ENCODE peak calls at places on chromosomes 11 and 22, in seven cellular contexts. D, O, Q, V, W, F and K are unnamed samples. For H3K36me3 and H3K27me3, the result is how much of the 10 kb centered on the place peaks cover.

GRCh38 chr11:14809466-14809865 is 82.6 kb downstream of the CYP2R1 start:
- DNase-seq in D (no peak), O (peak), Q (no peak), V (no peak), W (no peak), F (no peak), K (peak)

GRCh38 chr22:46318576-46318975 is 16.9 kb upstream of the TRMU start:
- DNase-seq in D (no peak), O (no peak), Q (no peak), V (no peak), W (no peak), F (no peak), K (no peak)

GRCh38 chr11:47271961-47272661 is 2.2 kb downstream of the MADD start:
- DNase-seq in D (no peak), O (no peak), Q (peak), V (no peak), W (no peak), F (no peak), K (no peak)

GRCh38 chr11:1727088-1727690 is 23.2 kb downstream of the IFITM10 start:
- DNase-seq in D (no peak), O (no peak), Q (no peak), V (no peak), W (no peak), F (no peak), K (no peak)

GRCh38 chr22:45602824-45603301 is 68.8 kb upstream of the ATXN10 start:
- DNase-seq in D (no peak), O (no peak), Q (no peak), V (peak), W (peak), F (no peak), K (no peak)

GRCh38 chr22:43776081-43776670 is 35.9 kb downstream of the EFCAB6 start:
- DNase-seq in D (no peak), O (peak), Q (no peak), V (no peak), W (no peak), F (no peak), K (peak)

GRCh38 chr11:45609902-45610301 is 55.5 kb downstream of the CHST1 start:
- DNase-seq in D (no peak), O (no peak), Q (no peak), V (no peak), W (no peak), F (no peak), K (no peak)

GRCh38 chr11:117898059-117898458 is 21.6 kb upstream of the FXYD6 start:
- DNase-seq in D (peak), O (no peak), Q (no peak), V (peak), W (no peak), F (no peak), K (no peak)

GRCh38 chr22:26342719-26343449 is 86.2 kb upstream of the ASPHD2 start:
- DNase-seq in D (no peak), O (no peak), Q (no peak), V (peak), W (no peak), F (no peak), K (no peak)

GRCh38 chr11:125179895-125180294 is 15.3 kb downstream of the PKNOX2 start:
- DNase-seq in D (no peak), O (no peak), Q (no peak), V (no peak), W (no peak), F (no peak), K (no peak)

GRCh38 chr11:32334822-32335221 is 100.5 kb downstream of the WT1 start:
- DNase-seq in D (no peak), O (no peak), Q (no peak), V (no peak), W (no peak), F (no peak), K (no peak)

GRCh38 chr22:25770333-25770732 is 28.3 kb downstream of the MYO18B start:
- DNase-seq in D (no peak), O (no peak), Q (no peak), V (no peak), W (no peak), F (no peak), K (no peak)

GRCh38 chr22:21052715-21053459 is 7.1 kb downstream of the LRRC74B start:
- DNase-seq in D (no peak), O (no peak), Q (no peak), V (no peak), W (no peak), F (no peak), K (no peak)

GRCh38 chr11:1485504-1485885 is 1.1 kb downstream of the MOB2 start:
- DNase-seq in D (no peak), O (no peak), Q (peak), V (peak), W (no peak), F (no peak), K (no peak)

GRCh38 chr22:40829131-40829530 is 10.0 kb upstream of the SLC25A17 start:
- DNase-seq in D (no peak), O (no peak), Q (no peak), V (no peak), W (no peak), F (no peak), K (no peak)

GRCh38 chr22:27668828-27669797 is 132.4 kb downstream of the MN1 start:
- DNase-seq in D (peak), O (peak), Q (peak), V (no peak), W (no peak), F (no peak), K (peak)

GRCh38 chr11:15590131-15590530 is 475.4 kb downstream of the INSC start:
- DNase-seq in D (no peak), O (peak), Q (no peak), V (no peak), W (no peak), F (no peak), K (no peak)

GRCh38 chr11:131874070-131874469 is 503.7 kb downstream of the NTM start:
- DNase-seq in D (no peak), O (no peak), Q (no peak), V (no peak), W (no peak), F (no peak), K (no peak)

GRCh38 chr11:46991391-46991790 is 54.8 kb downstream of the CSTPP1 start:
- DNase-seq in D (no peak), O (no peak), Q (no peak), V (no peak), W (no peak), F (no peak), K (no peak)

GRCh38 chr11:28794405-28794804 is 686.2 kb downstream of the METTL15 start:
- DNase-seq in D (no peak), O (peak), Q (no peak), V (no peak), W (no peak), F (no peak), K (peak)

GRCh38 chr11:72293910-72294533 is 50.0 kb upstream of the PHOX2A start:
- DNase-seq in D (no peak), O (no peak), Q (no peak), V (no peak), W (no peak), F (no peak), K (no peak)

GRCh38 chr11:13423372-13423771 is 39.6 kb downstream of the BTBD10 start:
- DNase-seq in D (no peak), O (no peak), Q (no peak), V (no peak), W (no peak), F (no peak), K (no peak)

GRCh38 chr11:131275580-131275979 is 94.8 kb upstream of the NTM start:
- DNase-seq in D (no peak), O (no peak), Q (no peak), V (peak), W (peak), F (no peak), K (no peak)

GRCh38 chr11:107215006-107215405 is 196.7 kb upstream of the GUCY1A2 start:
- DNase-seq in D (no peak), O (no peak), Q (no peak), V (no peak), W (no peak), F (no peak), K (no peak)

GRCh38 chr22:37043828-37044538 is 7.6 kb upstream of the KCTD17 start:
- DNase-seq in D (no peak), O (peak), Q (peak), V (no peak), W (no peak), F (no peak), K (peak)

GRCh38 chr11:68569357-68569756 is 108.8 kb downstream of the PPP6R3 start:
- DNase-seq in D (no peak), O (no peak), Q (no peak), V (no peak), W (no peak), F (no peak), K (no peak)

GRCh38 chr11:113715882-113716625 is 9.9 kb upstream of the TMPRSS5 start:
- DNase-seq in D (no peak), O (no peak), Q (no peak), V (no peak), W (no peak), F (no peak), K (no peak)

GRCh38 chr22:17818166-17818565 is 43.9 kb upstream of the BID start:
- DNase-seq in D (no peak), O (no peak), Q (no peak), V (no peak), W (no peak), F (no peak), K (no peak)

GRCh38 chr22:43862074-43862881 is at the start of gene SULT4A1:
- DNase-seq in D (no peak), O (peak), Q (no peak), V (peak), W (peak), F (no peak), K (no peak)

GRCh38 chr22:50502096-50502495 is 5.4 kb downstream of the LMF2 start:
- DNase-seq in D (no peak), O (no peak), Q (no peak), V (no peak), W (no peak), F (no peak), K (no peak)

GRCh38 chr11:65180877-65181568 is 705 bp upstream of the CAPN1 start:
- DNase-seq in D (peak), O (peak), Q (peak), V (peak), W (peak), F (peak), K (peak)

GRCh38 chr11:94974178-94974577 is 669 bp downstream of the KDM4D start:
- DNase-seq in D (no peak), O (no peak), Q (no peak), V (no peak), W (no peak), F (no peak), K (no peak)
- H3K36me3 ChIP-seq in D (under half), O (under half), Q (under half), V (under half), W (under half), F (under half), K (under half)

GRCh38 chr11:128889657-128890213 is 1.4 kb upstream of the KCNJ5 start:
- DNase-seq in D (no peak), O (no peak), Q (no peak), V (no peak), W (no peak), F (no peak), K (no peak)
- H3K27me3 ChIP-seq in D (under half), O (half or more), Q (under half), V (under half), W (under half), F (under half), K (under half)

DNA sequence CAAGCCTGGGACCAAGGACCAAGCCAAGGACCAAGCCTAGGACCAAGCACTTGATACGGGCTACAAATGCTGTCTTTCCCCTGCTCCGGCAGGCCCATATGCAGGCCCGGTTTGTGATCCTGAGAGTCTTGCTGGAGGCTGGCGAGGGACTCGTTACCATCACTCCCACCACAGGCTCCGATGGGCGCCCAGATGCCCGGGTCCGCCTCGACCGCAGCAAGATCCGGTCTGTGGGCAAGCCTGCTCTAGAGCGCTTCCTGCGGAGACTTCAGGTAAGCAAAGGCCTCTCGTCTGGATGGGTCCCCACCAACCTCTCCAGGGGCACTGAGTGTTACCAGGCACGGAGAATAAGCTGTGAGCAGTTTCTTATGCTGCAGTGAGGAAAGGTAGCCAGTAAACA is 13.2 kb upstream of the BBS1 start:
- DNase-seq in D (no peak), O (no peak), Q (no peak), V (no peak), W (no peak), F (no peak), K (no peak)
- H3K36me3 ChIP-seq in D (under half), O (under half), Q (half or more), V (under half), W (under half), F (under half), K (under half)

DNA sequence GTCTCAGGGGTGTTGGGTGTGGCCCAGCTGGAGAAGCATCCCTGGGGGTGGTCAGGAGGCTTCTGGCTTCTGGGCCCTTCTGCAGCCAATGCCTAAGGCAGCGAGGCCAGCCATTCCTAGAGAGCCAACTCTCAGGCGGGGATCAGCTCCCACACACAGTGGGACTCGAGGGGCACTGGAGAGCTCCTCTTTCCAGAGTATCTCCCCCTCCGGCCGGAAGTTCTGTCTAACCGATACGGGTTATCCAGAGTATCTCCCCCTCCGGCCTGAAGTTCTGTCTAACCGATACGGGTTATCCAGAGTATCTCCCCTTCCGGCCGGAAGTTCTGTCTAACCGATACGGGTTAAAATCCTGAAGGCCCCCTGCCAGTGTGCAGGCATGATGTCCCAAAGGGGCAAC is 71.2 kb upstream of the B3GAT1 start:
- DNase-seq in D (no peak), O (no peak), Q (no peak), V (no peak), W (no peak), F (no peak), K (no peak)
- H3K27me3 ChIP-seq in D (under half), O (under half), Q (under half), V (under half), W (under half), F (under half), K (under half)

DNA sequence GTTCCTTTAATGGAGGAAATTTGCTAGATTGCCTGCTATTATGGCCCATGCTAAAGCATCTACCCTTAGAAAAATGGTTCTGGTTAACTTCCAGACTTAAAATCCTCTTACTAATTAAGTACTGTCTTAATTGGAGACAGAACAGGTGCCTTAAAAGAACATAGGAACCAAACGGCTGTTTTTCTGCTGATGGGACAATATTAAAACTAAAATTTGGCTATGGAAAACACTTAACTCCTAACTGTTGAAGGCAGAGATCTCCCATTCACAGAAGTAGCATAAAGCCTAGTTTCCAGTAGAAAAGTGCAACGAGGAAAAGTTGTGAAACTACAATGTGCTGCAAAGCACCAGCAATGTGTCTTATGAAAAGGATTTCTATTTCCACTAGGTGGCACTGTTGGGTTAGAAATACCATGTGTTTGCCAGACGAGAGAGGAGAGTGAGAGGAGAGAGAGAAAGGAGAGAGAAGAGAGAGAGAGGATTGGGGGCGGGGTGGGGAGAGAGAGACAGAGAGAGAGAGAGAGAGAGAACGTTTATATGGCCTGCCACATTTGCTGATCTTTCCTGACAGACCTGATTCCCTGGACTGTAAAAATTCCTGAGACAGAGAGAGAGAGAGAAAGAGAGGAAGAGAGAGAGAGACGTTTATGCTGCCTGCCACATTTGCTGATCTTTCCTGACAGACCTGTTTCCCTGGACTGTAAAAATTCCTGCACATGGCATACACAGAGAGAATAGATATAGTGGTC is 51.5 kb downstream of the FAM181B start:
- DNase-seq in D (no peak), O (peak), Q (no peak), V (no peak), W (peak), F (no peak), K (peak)
- H3K36me3 ChIP-seq in D (under half), O (under half), Q (under half), V (under half), W (under half), F (under half), K (under half)

DNA sequence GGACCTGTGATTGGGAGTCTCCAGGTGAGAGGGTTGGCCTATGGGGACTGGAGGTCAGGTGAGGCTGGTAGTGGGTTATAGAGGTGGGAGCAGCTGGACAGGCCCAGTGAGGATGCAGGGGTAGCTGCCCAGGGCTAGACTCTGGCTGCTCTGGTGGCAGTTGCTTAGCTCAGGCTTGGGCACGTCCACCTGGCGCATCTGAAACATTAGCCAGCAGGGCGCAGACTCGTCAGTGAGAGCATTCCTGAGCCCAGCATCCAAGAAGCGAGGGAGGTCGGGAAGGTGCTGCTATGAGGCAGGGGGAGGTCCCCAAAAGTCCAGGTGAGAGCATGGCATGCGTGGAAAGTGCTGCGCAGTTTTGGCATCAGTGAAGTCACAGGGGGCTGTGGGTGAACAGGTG is 3.5 kb upstream of the GGT1 start:
- DNase-seq in D (no peak), O (no peak), Q (no peak), V (peak), W (no peak), F (no peak), K (no peak)
- H3K27me3 ChIP-seq in D (under half), O (under half), Q (under half), V (under half), W (under half), F (under half), K (under half)